ENCODE peak calls at places on chromosome 12, in four cellular contexts. A, L, K and U are unnamed samples.

GRCh38 chr12:75087656-75088055 is 122.0 kb downstream of the KCNC2 start:
- DNase-seq in L (no peak), A (peak), K (no peak), U (no peak)

GRCh38 chr12:28459481-28459880 is 269.2 kb downstream of the CCDC91 start:
- DNase-seq in A (no peak), K (no peak), L (no peak), U (no peak)

GRCh38 chr12:25557830-25558436 is 4.8 kb upstream of the LMNTD1 start:
- DNase-seq in A (peak), L (no peak), K (peak), U (peak)

GRCh38 chr12:79643821-79644220 is 46.9 kb downstream of the PAWR start:
- DNase-seq in K (no peak), A (no peak), L (no peak), U (no peak)

GRCh38 chr12:57899010-57899662 is 42.2 kb upstream of the ATP23 start:
- DNase-seq in L (peak), A (peak), K (peak), U (peak)

GRCh38 chr12:129186952-129187351 is 333.7 kb downstream of the GLT1D1 start:
- DNase-seq in A (no peak), K (no peak), L (no peak), U (no peak)

GRCh38 chr12:30613119-30613830 is 82.4 kb downstream of the IPO8 start:
- DNase-seq in L (no peak), K (no peak), A (peak), U (peak)

GRCh38 chr12:124532947-124533346 is 34.5 kb downstream of the NCOR2 start:
- DNase-seq in K (no peak), A (no peak), L (no peak), U (no peak)

GRCh38 chr12:112011685-112012084 is 1.3 kb downstream of the TMEM116 start:
- DNase-seq in L (no peak), A (no peak), K (no peak), U (no peak)

GRCh38 chr12:124334976-124335375 is 40.1 kb downstream of the RFLNA start:
- DNase-seq in K (no peak), A (no peak), L (no peak), U (no peak)

GRCh38 chr12:57216014-57216891 is at the start of gene NXPH4:
- DNase-seq in A (no peak), K (no peak), L (peak), U (no peak)

GRCh38 chr12:65308001-65308400 is 29.5 kb downstream of the MSRB3 start:
- DNase-seq in L (no peak), A (peak), K (no peak), U (no peak)